ENCODE peak calls at places on chromosomes 13 and 19, in five cellular contexts. One of them, this sample, is unnamed.

GRCh38 chr19:6733338-6734095 is 3.9 kb downstream of the GPR108 start:
- DNase-seq in HepG2: no peak
- DNase-seq in GM12878: no peak
- DNase-seq in K562: no peak
- DNase-seq in H1: peak; percentile 82
- DNase-seq in this sample: no peak

GRCh38 chr19:46383846-46384245 is 29.5 kb downstream of the CCDC8 start:
- DNase-seq in HepG2: no peak
- DNase-seq in GM12878: no peak
- DNase-seq in K562: no peak
- DNase-seq in H1: no peak
- DNase-seq in this sample: no peak

GRCh38 chr19:1363599-1363998 is 20.1 kb upstream of the NDUFS7 start:
- DNase-seq in HepG2: no peak
- DNase-seq in GM12878: no peak
- DNase-seq in K562: no peak
- DNase-seq in H1: no peak
- DNase-seq in this sample: no peak

GRCh38 chr19:40774916-40775631 is at the start of gene MIA:
- DNase-seq in HepG2: no peak
- DNase-seq in GM12878: no peak
- DNase-seq in K562: no peak
- DNase-seq in H1: no peak
- DNase-seq in this sample: no peak

GRCh38 chr19:23777216-23777615 is 18.5 kb upstream of the ZNF681 start:
- DNase-seq in HepG2: no peak
- DNase-seq in GM12878: no peak
- DNase-seq in K562: no peak
- DNase-seq in H1: no peak
- DNase-seq in this sample: no peak

GRCh38 chr13:61891420-61891819 is 475.8 kb upstream of the PCDH20 start:
- DNase-seq in HepG2: no peak
- DNase-seq in GM12878: no peak
- DNase-seq in K562: no peak
- DNase-seq in H1: no peak
- DNase-seq in this sample: no peak

GRCh38 chr19:516884-517424 is 9.7 kb downstream of the TPGS1 start:
- DNase-seq in HepG2: no peak
- DNase-seq in GM12878: no peak
- DNase-seq in K562: peak; percentile 50
- DNase-seq in H1: no peak
- DNase-seq in this sample: no peak

GRCh38 chr13:45500492-45501174 is 35.9 kb downstream of the COG3 start:
- DNase-seq in HepG2: peak; percentile 50
- DNase-seq in GM12878: no peak
- DNase-seq in K562: no peak
- DNase-seq in H1: no peak
- DNase-seq in this sample: peak; percentile 63

GRCh38 chr19:48568345-48568886 is 16.4 kb downstream of the SULT2B1 start:
- DNase-seq in HepG2: peak; percentile 61
- DNase-seq in GM12878: no peak
- DNase-seq in K562: peak; percentile 60
- DNase-seq in H1: peak; percentile 68
- DNase-seq in this sample: peak; percentile 83

GRCh38 chr19:43465468-43466120 is at the start of gene LYPD3:
- DNase-seq in HepG2: no peak
- DNase-seq in GM12878: no peak
- DNase-seq in K562: peak; percentile 38
- DNase-seq in H1: peak; percentile 71
- DNase-seq in this sample: peak; percentile 71

GRCh38 chr13:29847501-29847983 is 2.9 kb downstream of the UBL3 start:
- DNase-seq in HepG2: peak; percentile 37
- DNase-seq in GM12878: no peak
- DNase-seq in K562: no peak
- DNase-seq in H1: no peak
- DNase-seq in this sample: no peak

GRCh38 chr13:35838356-35838755 is 292.8 kb downstream of the DCLK1 start:
- DNase-seq in HepG2: no peak
- DNase-seq in GM12878: no peak
- DNase-seq in K562: no peak
- DNase-seq in H1: no peak
- DNase-seq in this sample: peak; percentile 3
- TF ChIP-seq SRF in HepG2: no peak
- TF ChIP-seq SRF in GM12878: no peak
- TF ChIP-seq SRF in K562: no peak
- TF ChIP-seq SRF in H1: no peak
- TF ChIP-seq SRF in this sample: no peak

GRCh38 chr13:110639935-110640334 is 24.6 kb downstream of the NAXD start:
- DNase-seq in HepG2: no peak
- DNase-seq in GM12878: no peak
- DNase-seq in K562: no peak
- DNase-seq in H1: no peak
- DNase-seq in this sample: no peak
- H3K9ac ChIP-seq in HepG2: no peak overlapping the region
- H3K9ac ChIP-seq in GM12878: no peak overlapping the region
- H3K9ac ChIP-seq in K562: no peak overlapping the region
- H3K9ac ChIP-seq in H1: no peak overlapping the region
- H3K9ac ChIP-seq in this sample: no peak overlapping the region

GRCh38 chr19:42420055-42420544 is 7.1 kb downstream of the LIPE start:
- DNase-seq in HepG2: peak; percentile 80
- DNase-seq in GM12878: no peak
- DNase-seq in K562: peak; percentile 89
- DNase-seq in H1: peak; percentile 75
- DNase-seq in this sample: peak; percentile 50
- TF ChIP-seq SRF in HepG2: no peak
- TF ChIP-seq SRF in GM12878: no peak
- TF ChIP-seq SRF in K562: no peak
- TF ChIP-seq SRF in H1: no peak
- TF ChIP-seq SRF in this sample: no peak

GRCh38 chr19:52635786-52636570 is 2.2 kb downstream of the ZNF83 start:
- DNase-seq in HepG2: no peak
- DNase-seq in GM12878: no peak
- DNase-seq in K562: no peak
- DNase-seq in H1: no peak
- DNase-seq in this sample: no peak

GRCh38 chr19:52637718-52638585 is at the start of gene ZNF83:
- DNase-seq in HepG2: peak; percentile 76
- DNase-seq in GM12878: peak; percentile 65
- DNase-seq in K562: peak; percentile 98
- DNase-seq in H1: peak; percentile 99
- DNase-seq in this sample: peak; percentile 79

GRCh38 chr19:52640916-52641315 is 2.8 kb upstream of the ZNF83 start:
- DNase-seq in HepG2: no peak
- DNase-seq in GM12878: no peak
- DNase-seq in K562: peak; percentile 72
- DNase-seq in H1: peak; percentile 48
- DNase-seq in this sample: no peak

DNA sequence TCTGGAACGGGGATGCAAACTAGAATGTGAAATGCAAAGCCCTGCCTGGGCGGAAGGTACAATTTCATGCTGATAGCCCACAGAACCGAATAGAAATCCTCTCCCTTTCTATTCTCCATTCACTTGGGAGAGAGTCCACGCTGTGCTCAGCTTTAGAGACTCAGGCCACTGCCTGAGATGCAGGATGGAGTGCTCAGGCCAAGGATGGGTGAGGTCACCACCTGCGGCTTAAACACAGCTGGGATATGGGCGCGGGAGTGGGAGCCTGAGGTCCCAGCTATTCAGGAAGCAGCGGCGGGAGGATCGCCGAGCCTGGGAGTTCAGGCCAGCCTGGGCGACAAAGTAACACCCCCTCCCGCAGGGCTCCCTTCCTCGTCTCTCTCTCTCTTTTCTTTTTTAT is 446 bp upstream of the ZNF83 start:
- DNase-seq in HepG2: no peak
- DNase-seq in GM12878: no peak
- DNase-seq in K562: peak; percentile 32
- DNase-seq in H1: no peak
- DNase-seq in this sample: no peak
- H3K9ac ChIP-seq in HepG2: no peak overlapping the region
- H3K9ac ChIP-seq in GM12878: peak overlapping the region; percentile 16
- H3K9ac ChIP-seq in K562: peak overlapping the region; percentile 12
- H3K9ac ChIP-seq in H1: no peak overlapping the region
- H3K9ac ChIP-seq in this sample: no peak overlapping the region

GRCh38 chr19:19179548-19180441 is 9.7 kb upstream of the MEF2B start:
- DNase-seq in HepG2: no peak
- DNase-seq in GM12878: no peak
- DNase-seq in K562: peak; percentile 59
- DNase-seq in H1: no peak
- DNase-seq in this sample: no peak

GRCh38 chr19:19171110-19171672 is 1.1 kb upstream of the MEF2B start:
- DNase-seq in HepG2: no peak
- DNase-seq in GM12878: no peak
- DNase-seq in K562: no peak
- DNase-seq in H1: no peak
- DNase-seq in this sample: no peak

GRCh38 chr19:19171821-19172532 is 1.9 kb upstream of the MEF2B start:
- DNase-seq in HepG2: peak; percentile 62
- DNase-seq in GM12878: no peak
- DNase-seq in K562: peak; percentile 49
- DNase-seq in H1: no peak
- DNase-seq in this sample: no peak

GRCh38 chr19:19181614-19182013 is 10.3 kb downstream of the BORCS8 start:
- DNase-seq in HepG2: no peak
- DNase-seq in GM12878: no peak
- DNase-seq in K562: no peak
- DNase-seq in H1: no peak
- DNase-seq in this sample: no peak

DNA sequence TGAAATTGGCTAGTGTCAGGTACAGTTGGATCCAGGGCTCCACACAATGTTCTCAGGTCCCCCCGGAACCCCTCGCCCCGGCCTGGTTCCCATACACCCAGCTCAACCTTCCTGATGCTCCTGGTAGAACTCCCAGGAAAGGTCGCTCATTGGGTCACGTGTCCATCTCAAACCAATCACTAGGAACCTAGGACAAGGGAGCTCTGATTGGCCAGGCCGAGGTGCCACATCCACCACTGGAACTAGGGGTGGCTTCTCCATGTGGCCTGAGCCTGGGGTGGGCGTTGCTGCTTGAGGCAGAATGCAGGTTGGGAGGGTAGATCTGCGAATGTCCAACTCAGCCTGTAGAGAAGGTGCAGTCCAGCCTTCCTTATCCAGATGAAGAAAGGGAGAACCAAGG is 6.9 kb upstream of the MEF2B start:
- DNase-seq in HepG2: no peak
- DNase-seq in GM12878: no peak
- DNase-seq in K562: peak; percentile 61
- DNase-seq in H1: no peak
- DNase-seq in this sample: no peak
- TF ChIP-seq SRF in HepG2: no peak
- TF ChIP-seq SRF in GM12878: no peak
- TF ChIP-seq SRF in K562: no peak
- TF ChIP-seq SRF in H1: no peak
- TF ChIP-seq SRF in this sample: no peak

GRCh38 chr13:33205224-33205623 is 80.3 kb downstream of the STARD13 start:
- DNase-seq in HepG2: no peak
- DNase-seq in GM12878: no peak
- DNase-seq in K562: no peak
- DNase-seq in H1: no peak
- DNase-seq in this sample: no peak
- H3K9ac ChIP-seq in HepG2: no peak overlapping the region
- H3K9ac ChIP-seq in GM12878: peak overlapping the region; percentile 79
- H3K9ac ChIP-seq in K562: no peak overlapping the region
- H3K9ac ChIP-seq in H1: no peak overlapping the region
- H3K9ac ChIP-seq in this sample: no peak overlapping the region

GRCh38 chr13:109363431-109363830 is 423.0 kb downstream of the IRS2 start:
- DNase-seq in HepG2: no peak
- DNase-seq in GM12878: no peak
- DNase-seq in K562: no peak
- DNase-seq in H1: no peak
- DNase-seq in this sample: no peak
- TF ChIP-seq SRF in HepG2: no peak
- TF ChIP-seq SRF in GM12878: no peak
- TF ChIP-seq SRF in K562: no peak
- TF ChIP-seq SRF in H1: no peak
- TF ChIP-seq SRF in this sample: no peak

GRCh38 chr13:85930108-85930507 is 130.9 kb upstream of the SLITRK6 start:
- DNase-seq in HepG2: peak; percentile 3
- DNase-seq in GM12878: no peak
- DNase-seq in K562: no peak
- DNase-seq in H1: no peak
- DNase-seq in this sample: no peak
- H3K9ac ChIP-seq in HepG2: no peak overlapping the region
- H3K9ac ChIP-seq in GM12878: no peak overlapping the region
- H3K9ac ChIP-seq in K562: no peak overlapping the region
- H3K9ac ChIP-seq in H1: no peak overlapping the region
- H3K9ac ChIP-seq in this sample: no peak overlapping the region

GRCh38 chr19:10601999-10602329 is 14.9 kb upstream of the AP1M2 start:
- DNase-seq in HepG2: no peak
- DNase-seq in GM12878: no peak
- DNase-seq in K562: no peak
- DNase-seq in H1: no peak
- DNase-seq in this sample: no peak

GRCh38 chr19:10603084-10603872 is 16.2 kb upstream of the AP1M2 start:
- DNase-seq in HepG2: no peak
- DNase-seq in GM12878: peak; percentile 70
- DNase-seq in K562: peak; percentile 64
- DNase-seq in H1: peak; percentile 57
- DNase-seq in this sample: no peak

GRCh38 chr19:10603873-10604459 is 16.9 kb upstream of the AP1M2 start:
- DNase-seq in HepG2: no peak
- DNase-seq in GM12878: peak; percentile 70
- DNase-seq in K562: no peak
- DNase-seq in H1: no peak
- DNase-seq in this sample: no peak

GRCh38 chr19:10602330-10603083 is 15.4 kb upstream of the AP1M2 start:
- DNase-seq in HepG2: peak; percentile 31
- DNase-seq in GM12878: no peak
- DNase-seq in K562: peak; percentile 99
- DNase-seq in H1: peak; percentile 89
- DNase-seq in this sample: peak; percentile 26

GRCh38 chr19:10604460-10604980 is 17.4 kb upstream of the AP1M2 start:
- DNase-seq in HepG2: no peak
- DNase-seq in GM12878: peak; percentile 52
- DNase-seq in K562: no peak
- DNase-seq in H1: no peak
- DNase-seq in this sample: no peak
- TF ChIP-seq SRF in HepG2: no peak
- TF ChIP-seq SRF in GM12878: no peak
- TF ChIP-seq SRF in K562: no peak
- TF ChIP-seq SRF in H1: no peak
- TF ChIP-seq SRF in this sample: no peak

This sample was measured in HCT116.